ENCODE peak calls at places on chromosome 12, in six cellular contexts. One of them, this sample, is unnamed.
A peak's percentile ranks its signal among the peaks of the same experiment; 100 is the strongest.

GRCh38 chr12:11408096-11408495 is 12.7 kb upstream of the PRB2 start:
- ATAC-seq in right lobe of liver: no peak
- ATAC-seq in body of pancreas: no peak
- ATAC-seq in HepG2: no peak
- ATAC-seq in heart left ventricle: no peak
- ATAC-seq in IMR-90: no peak
- ATAC-seq in this sample: no peak

GRCh38 chr12:14460212-14460841 is 94.8 kb downstream of the ATF7IP start:
- ATAC-seq in right lobe of liver: no peak
- ATAC-seq in body of pancreas: no peak
- ATAC-seq in HepG2: no peak
- ATAC-seq in heart left ventricle: no peak
- ATAC-seq in IMR-90: no peak
- ATAC-seq in this sample: no peak

GRCh38 chr12:109944561-109944960 is 44.5 kb downstream of the TCHP start:
- ATAC-seq in right lobe of liver: no peak
- ATAC-seq in body of pancreas: no peak
- ATAC-seq in HepG2: no peak
- ATAC-seq in heart left ventricle: no peak
- ATAC-seq in IMR-90: no peak
- ATAC-seq in this sample: no peak

GRCh38 chr12:108702534-108702933 is 28.8 kb downstream of the CORO1C start:
- ATAC-seq in right lobe of liver: no peak
- ATAC-seq in body of pancreas: no peak
- ATAC-seq in HepG2: no peak
- ATAC-seq in heart left ventricle: peak; percentile 13
- ATAC-seq in IMR-90: no peak
- ATAC-seq in this sample: no peak

GRCh38 chr12:58583956-58584355 is 336.3 kb downstream of the LRIG3 start:
- ATAC-seq in right lobe of liver: no peak
- ATAC-seq in body of pancreas: no peak
- ATAC-seq in HepG2: no peak
- ATAC-seq in heart left ventricle: no peak
- ATAC-seq in IMR-90: no peak
- ATAC-seq in this sample: no peak

GRCh38 chr12:3820122-3820521 is 53.1 kb downstream of the PARP11 start:
- ATAC-seq in right lobe of liver: no peak
- ATAC-seq in body of pancreas: no peak
- ATAC-seq in HepG2: no peak
- ATAC-seq in heart left ventricle: peak; percentile 54
- ATAC-seq in IMR-90: no peak
- ATAC-seq in this sample: no peak

GRCh38 chr12:8844665-8845064 is 22.2 kb downstream of the A2ML1 start:
- ATAC-seq in right lobe of liver: peak; percentile 95
- ATAC-seq in body of pancreas: peak; percentile 67
- ATAC-seq in HepG2: peak; percentile 65
- ATAC-seq in heart left ventricle: peak; percentile 93
- ATAC-seq in IMR-90: no peak
- ATAC-seq in this sample: no peak

GRCh38 chr12:104064842-104065441 is 611 bp downstream of the HCFC2 start:
- ATAC-seq in right lobe of liver: peak; percentile 37
- ATAC-seq in body of pancreas: peak; percentile 30
- ATAC-seq in HepG2: peak; percentile 67
- ATAC-seq in heart left ventricle: peak; percentile 21
- ATAC-seq in IMR-90: no peak
- ATAC-seq in this sample: no peak

GRCh38 chr12:39006286-39006685 is 100.9 kb upstream of the CPNE8 start:
- ATAC-seq in right lobe of liver: no peak
- ATAC-seq in body of pancreas: no peak
- ATAC-seq in HepG2: no peak
- ATAC-seq in heart left ventricle: no peak
- ATAC-seq in IMR-90: no peak
- ATAC-seq in this sample: no peak

GRCh38 chr12:132271755-132272092 is 57.7 kb downstream of the GALNT9 start:
- ATAC-seq in right lobe of liver: peak; percentile 82
- ATAC-seq in body of pancreas: no peak
- ATAC-seq in HepG2: no peak
- ATAC-seq in heart left ventricle: no peak
- ATAC-seq in IMR-90: no peak
- ATAC-seq in this sample: no peak

GRCh38 chr12:7749442-7749841 is 2.3 kb upstream of the CLEC4C start:
- ATAC-seq in right lobe of liver: no peak
- ATAC-seq in body of pancreas: no peak
- ATAC-seq in HepG2: no peak
- ATAC-seq in heart left ventricle: no peak
- ATAC-seq in IMR-90: no peak
- ATAC-seq in this sample: no peak

GRCh38 chr12:118495296-118495695 is 118.9 kb downstream of the SUDS3 start:
- ATAC-seq in right lobe of liver: no peak
- ATAC-seq in body of pancreas: no peak
- ATAC-seq in HepG2: no peak
- ATAC-seq in heart left ventricle: no peak
- ATAC-seq in IMR-90: no peak
- ATAC-seq in this sample: no peak

GRCh38 chr12:75842119-75842518 is 189.5 kb downstream of the PHLDA1 start:
- ATAC-seq in right lobe of liver: no peak
- ATAC-seq in body of pancreas: no peak
- ATAC-seq in HepG2: no peak
- ATAC-seq in heart left ventricle: no peak
- ATAC-seq in IMR-90: no peak
- ATAC-seq in this sample: no peak

GRCh38 chr12:120399531-120399930 is 30.6 kb upstream of the MSI1 start:
- ATAC-seq in right lobe of liver: no peak
- ATAC-seq in body of pancreas: no peak
- ATAC-seq in HepG2: no peak
- ATAC-seq in heart left ventricle: no peak
- ATAC-seq in IMR-90: peak; percentile 89
- ATAC-seq in this sample: no peak

GRCh38 chr12:3381059-3382047 is 109.7 kb upstream of the PRMT8 start:
- ATAC-seq in right lobe of liver: no peak
- ATAC-seq in body of pancreas: peak; percentile 58
- ATAC-seq in HepG2: no peak
- ATAC-seq in heart left ventricle: peak; percentile 52
- ATAC-seq in IMR-90: no peak
- ATAC-seq in this sample: peak; percentile 60

GRCh38 chr12:49582840-49583239 is 14.9 kb upstream of the MCRS1 start:
- ATAC-seq in right lobe of liver: peak; percentile 30
- ATAC-seq in body of pancreas: no peak
- ATAC-seq in HepG2: no peak
- ATAC-seq in heart left ventricle: peak; percentile 65
- ATAC-seq in IMR-90: peak; percentile 22
- ATAC-seq in this sample: peak; percentile 53

GRCh38 chr12:68957273-68957672 is 24.3 kb upstream of the CPM start:
- ATAC-seq in right lobe of liver: no peak
- ATAC-seq in body of pancreas: no peak
- ATAC-seq in HepG2: no peak
- ATAC-seq in heart left ventricle: no peak
- ATAC-seq in IMR-90: no peak
- ATAC-seq in this sample: no peak

GRCh38 chr12:117875652-117876491 is 92.9 kb downstream of the KSR2 start:
- ATAC-seq in right lobe of liver: no peak
- ATAC-seq in body of pancreas: no peak
- ATAC-seq in HepG2: no peak
- ATAC-seq in heart left ventricle: no peak
- ATAC-seq in IMR-90: peak; percentile 27
- ATAC-seq in this sample: no peak

GRCh38 chr12:27344246-27344645 is 11.6 kb downstream of the BMAL2 start:
- ATAC-seq in right lobe of liver: peak; percentile 59
- ATAC-seq in body of pancreas: no peak
- ATAC-seq in HepG2: no peak
- ATAC-seq in heart left ventricle: no peak
- ATAC-seq in IMR-90: peak; percentile 19
- ATAC-seq in this sample: no peak

GRCh38 chr12:9103050-9103854 is 12.5 kb downstream of the A2M start:
- ATAC-seq in right lobe of liver: no peak
- ATAC-seq in body of pancreas: no peak
- ATAC-seq in HepG2: no peak
- ATAC-seq in heart left ventricle: no peak
- ATAC-seq in IMR-90: no peak
- ATAC-seq in this sample: no peak

GRCh38 chr12:12542964-12543363 is 19.7 kb downstream of the DUSP16 start:
- ATAC-seq in right lobe of liver: no peak
- ATAC-seq in body of pancreas: peak; percentile 49
- ATAC-seq in HepG2: no peak
- ATAC-seq in heart left ventricle: no peak
- ATAC-seq in IMR-90: no peak
- ATAC-seq in this sample: no peak

GRCh38 chr12:25756974-25757665 is 201.4 kb upstream of the RASSF8 start:
- ATAC-seq in right lobe of liver: peak; percentile 89
- ATAC-seq in body of pancreas: no peak
- ATAC-seq in HepG2: peak; percentile 100
- ATAC-seq in heart left ventricle: no peak
- ATAC-seq in IMR-90: no peak
- ATAC-seq in this sample: no peak

GRCh38 chr12:3673960-3674708 is 78.8 kb downstream of the CRACR2A start:
- ATAC-seq in right lobe of liver: peak; percentile 57
- ATAC-seq in body of pancreas: no peak
- ATAC-seq in HepG2: no peak
- ATAC-seq in heart left ventricle: no peak
- ATAC-seq in IMR-90: no peak
- ATAC-seq in this sample: no peak

GRCh38 chr12:127278351-127278750 is 988.6 kb upstream of the TMEM132C start:
- ATAC-seq in right lobe of liver: peak; percentile 11
- ATAC-seq in body of pancreas: no peak
- ATAC-seq in HepG2: no peak
- ATAC-seq in heart left ventricle: no peak
- ATAC-seq in IMR-90: no peak
- ATAC-seq in this sample: no peak

DNA sequence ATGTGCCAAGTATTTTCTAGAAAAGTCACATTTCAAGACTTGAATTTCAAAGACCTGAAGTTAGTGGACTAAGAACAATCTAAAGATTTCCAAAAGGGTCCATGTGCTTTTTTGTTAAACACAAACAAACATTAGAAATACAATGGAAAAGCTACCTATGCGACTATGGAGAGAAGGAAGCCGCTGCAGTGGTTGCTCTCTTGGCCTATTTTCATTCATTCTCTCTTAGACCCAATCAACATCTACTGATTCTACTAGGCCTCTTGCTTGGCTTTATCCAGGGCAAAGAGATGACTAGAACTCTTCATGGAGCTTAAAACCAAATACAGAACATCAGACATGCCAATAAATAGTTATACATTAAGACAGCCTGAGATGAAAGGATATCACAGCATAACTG is 9.9 kb downstream of the FGD6 start:
- ATAC-seq in right lobe of liver: no peak
- ATAC-seq in body of pancreas: no peak
- ATAC-seq in HepG2: no peak
- ATAC-seq in heart left ventricle: no peak
- ATAC-seq in IMR-90: no peak
- ATAC-seq in this sample: no peak
- H3K4me1 ChIP-seq in right lobe of liver: no peaks in the 10 kb centered on the region
- H3K4me1 ChIP-seq in body of pancreas: peaks cover 30% of the 10 kb centered on the region
- H3K4me1 ChIP-seq in HepG2: no peaks in the 10 kb centered on the region
- H3K4me1 ChIP-seq in heart left ventricle: peaks cover 38% of the 10 kb centered on the region
- H3K4me1 ChIP-seq in IMR-90: peaks cover 17% of the 10 kb centered on the region
- H3K4me1 ChIP-seq in this sample: peaks cover 42% of the 10 kb centered on the region

DNA sequence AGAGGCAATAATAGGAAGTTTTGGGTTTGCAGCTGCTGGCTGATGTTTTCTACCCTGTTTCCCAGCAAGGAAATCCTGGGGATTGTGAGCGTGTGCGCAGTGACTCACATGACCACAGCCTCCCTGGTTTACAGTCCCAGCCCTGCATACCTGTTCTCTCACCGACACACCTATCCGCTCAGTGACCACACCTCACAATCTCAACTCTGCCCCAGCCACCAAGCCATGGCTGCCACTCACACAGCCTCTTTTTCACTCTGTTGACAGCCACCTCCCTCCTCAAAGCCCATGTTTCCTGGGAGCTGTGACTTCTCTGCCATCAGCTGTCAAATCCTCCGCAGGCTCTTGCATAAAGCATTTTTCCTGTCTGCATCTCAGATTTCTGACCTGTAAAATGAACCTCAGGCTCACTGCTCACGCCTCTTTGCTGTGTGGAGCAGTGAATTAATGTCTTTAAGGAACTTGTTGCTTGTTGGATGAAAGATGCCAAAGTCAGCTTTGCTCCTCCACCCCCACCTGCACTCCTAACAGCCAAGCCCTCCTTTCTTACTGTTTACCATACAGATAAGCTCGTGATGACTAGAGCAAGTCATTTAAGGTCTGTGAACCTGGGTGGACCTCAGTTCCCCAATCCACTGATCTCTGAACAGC is 43.5 kb downstream of the B4GALNT3 start:
- ATAC-seq in right lobe of liver: no peak
- ATAC-seq in body of pancreas: peak; percentile 84
- ATAC-seq in HepG2: peak; percentile 35
- ATAC-seq in heart left ventricle: peak; percentile 69
- ATAC-seq in IMR-90: no peak
- ATAC-seq in this sample: no peak
- TF ChIP-seq POLR2A in right lobe of liver: no peak
- TF ChIP-seq POLR2A in body of pancreas: no peak
- TF ChIP-seq POLR2A in HepG2: no peak
- TF ChIP-seq POLR2A in heart left ventricle: no peak
- TF ChIP-seq POLR2A in IMR-90: no peak
- TF ChIP-seq POLR2A in this sample: no peak

GRCh38 chr12:124595444-124595843 is 28.0 kb upstream of the NCOR2 start:
- ATAC-seq in right lobe of liver: no peak
- ATAC-seq in body of pancreas: no peak
- ATAC-seq in HepG2: no peak
- ATAC-seq in heart left ventricle: no peak
- ATAC-seq in IMR-90: no peak
- ATAC-seq in this sample: no peak
- TF ChIP-seq CTCF in right lobe of liver: no peak
- TF ChIP-seq CTCF in body of pancreas: no peak
- TF ChIP-seq CTCF in HepG2: no peak
- TF ChIP-seq CTCF in heart left ventricle: no peak
- TF ChIP-seq CTCF in IMR-90: peak; percentile 0
- TF ChIP-seq CTCF in this sample: no peak

GRCh38 chr12:121794532-121795028 is 1.1 kb upstream of the RHOF start:
- ATAC-seq in right lobe of liver: peak; percentile 4
- ATAC-seq in body of pancreas: peak; percentile 19
- ATAC-seq in HepG2: peak; percentile 7
- ATAC-seq in heart left ventricle: peak; percentile 1
- ATAC-seq in IMR-90: peak; percentile 5
- ATAC-seq in this sample: peak; percentile 5
- H3K4me1 ChIP-seq in right lobe of liver: peaks cover 26% of the 10 kb centered on the region
- H3K4me1 ChIP-seq in body of pancreas: peaks cover 78% of the 10 kb centered on the region
- H3K4me1 ChIP-seq in HepG2: peaks cover 91% of the 10 kb centered on the region
- H3K4me1 ChIP-seq in heart left ventricle: peaks cover 76% of the 10 kb centered on the region
- H3K4me1 ChIP-seq in IMR-90: peaks cover 28% of the 10 kb centered on the region
- H3K4me1 ChIP-seq in this sample: peaks cover 80% of the 10 kb centered on the region

GRCh38 chr12:51391047-51391837 is at the start of gene GALNT6:
- ATAC-seq in right lobe of liver: peak; percentile 72
- ATAC-seq in body of pancreas: peak; percentile 91
- ATAC-seq in HepG2: peak; percentile 75
- ATAC-seq in heart left ventricle: peak; percentile 51
- ATAC-seq in IMR-90: peak; percentile 22
- ATAC-seq in this sample: peak; percentile 26
- TF ChIP-seq POLR2A in right lobe of liver: no peak
- TF ChIP-seq POLR2A in body of pancreas: peak; percentile 44
- TF ChIP-seq POLR2A in HepG2: no peak
- TF ChIP-seq POLR2A in heart left ventricle: no peak
- TF ChIP-seq POLR2A in IMR-90: no peak
- TF ChIP-seq POLR2A in this sample: peak; percentile 16